ENCODE peak calls at places on chromosomes 13 and 19, in nine cellular contexts. One of them, this sample, is unnamed.

GRCh38 chr13:29594710-29595379 is 643 bp downstream of the SLC7A1 start:
- DNase-seq in fibroblast of mammary gland: peak
- DNase-seq in brain microvascular endothelial cell: peak
- DNase-seq in iPS DF 6.9: no peak
- DNase-seq in tibial nerve: peak
- DNase-seq in AG04450: peak
- DNase-seq in fibroblast of lung: peak
- DNase-seq in foreskin fibroblast: peak
- DNase-seq in heart right ventricle: peak
- DNase-seq in this sample: peak

GRCh38 chr13:40329682-40330485 is 336.6 kb downstream of the FOXO1 start:
- DNase-seq in AG04450: no peak
- DNase-seq in tibial nerve: no peak
- DNase-seq in fibroblast of lung: peak
- DNase-seq in heart right ventricle: no peak
- DNase-seq in brain microvascular endothelial cell: peak
- DNase-seq in foreskin fibroblast: peak
- DNase-seq in iPS DF 6.9: no peak
- DNase-seq in fibroblast of mammary gland: peak
- DNase-seq in this sample: no peak

GRCh38 chr13:72166102-72166660 is 299.2 kb upstream of the DACH1 start:
- DNase-seq in tibial nerve: no peak
- DNase-seq in AG04450: no peak
- DNase-seq in foreskin fibroblast: no peak
- DNase-seq in brain microvascular endothelial cell: no peak
- DNase-seq in heart right ventricle: no peak
- DNase-seq in iPS DF 6.9: no peak
- DNase-seq in fibroblast of mammary gland: no peak
- DNase-seq in fibroblast of lung: peak
- DNase-seq in this sample: no peak

GRCh38 chr19:35380450-35381124 is 9.7 kb downstream of the GPR42 start:
- DNase-seq in tibial nerve: no peak
- DNase-seq in brain microvascular endothelial cell: no peak
- DNase-seq in foreskin fibroblast: no peak
- DNase-seq in heart right ventricle: no peak
- DNase-seq in fibroblast of lung: no peak
- DNase-seq in fibroblast of mammary gland: no peak
- DNase-seq in iPS DF 6.9: no peak
- DNase-seq in AG04450: no peak
- DNase-seq in this sample: no peak

GRCh38 chr13:92355213-92355612 is 871.4 kb upstream of the GPC6 start:
- DNase-seq in tibial nerve: peak
- DNase-seq in fibroblast of mammary gland: peak
- DNase-seq in heart right ventricle: no peak
- DNase-seq in iPS DF 6.9: peak
- DNase-seq in AG04450: no peak
- DNase-seq in brain microvascular endothelial cell: peak
- DNase-seq in foreskin fibroblast: no peak
- DNase-seq in fibroblast of lung: peak
- DNase-seq in this sample: no peak

GRCh38 chr19:3360494-3361383 is 5.6 kb upstream of the NFIC start:
- DNase-seq in foreskin fibroblast: no peak
- DNase-seq in iPS DF 6.9: no peak
- DNase-seq in tibial nerve: no peak
- DNase-seq in heart right ventricle: peak
- DNase-seq in brain microvascular endothelial cell: no peak
- DNase-seq in fibroblast of lung: peak
- DNase-seq in AG04450: no peak
- DNase-seq in fibroblast of mammary gland: peak
- DNase-seq in this sample: no peak

GRCh38 chr13:70043685-70044084 is 63.9 kb upstream of the ATXN8OS start:
- DNase-seq in AG04450: no peak
- DNase-seq in fibroblast of lung: peak
- DNase-seq in foreskin fibroblast: no peak
- DNase-seq in fibroblast of mammary gland: no peak
- DNase-seq in iPS DF 6.9: no peak
- DNase-seq in heart right ventricle: no peak
- DNase-seq in brain microvascular endothelial cell: no peak
- DNase-seq in tibial nerve: no peak
- DNase-seq in this sample: no peak

GRCh38 chr13:56332671-56333070 is 808.0 kb upstream of the PRR20A start:
- DNase-seq in AG04450: no peak
- DNase-seq in foreskin fibroblast: no peak
- DNase-seq in fibroblast of lung: no peak
- DNase-seq in fibroblast of mammary gland: no peak
- DNase-seq in brain microvascular endothelial cell: no peak
- DNase-seq in iPS DF 6.9: no peak
- DNase-seq in tibial nerve: no peak
- DNase-seq in heart right ventricle: no peak
- DNase-seq in this sample: no peak

GRCh38 chr13:28753208-28753892 is 34.6 kb upstream of the SLC46A3 start:
- DNase-seq in heart right ventricle: peak
- DNase-seq in AG04450: peak
- DNase-seq in iPS DF 6.9: no peak
- DNase-seq in foreskin fibroblast: peak
- DNase-seq in brain microvascular endothelial cell: peak
- DNase-seq in tibial nerve: peak
- DNase-seq in fibroblast of lung: peak
- DNase-seq in fibroblast of mammary gland: peak
- DNase-seq in this sample: peak

GRCh38 chr13:74443623-74444022 is 309.4 kb upstream of the KLF12 start:
- DNase-seq in iPS DF 6.9: no peak
- DNase-seq in AG04450: peak
- DNase-seq in fibroblast of mammary gland: peak
- DNase-seq in heart right ventricle: no peak
- DNase-seq in brain microvascular endothelial cell: peak
- DNase-seq in fibroblast of lung: peak
- DNase-seq in tibial nerve: no peak
- DNase-seq in foreskin fibroblast: peak
- DNase-seq in this sample: peak

DNA sequence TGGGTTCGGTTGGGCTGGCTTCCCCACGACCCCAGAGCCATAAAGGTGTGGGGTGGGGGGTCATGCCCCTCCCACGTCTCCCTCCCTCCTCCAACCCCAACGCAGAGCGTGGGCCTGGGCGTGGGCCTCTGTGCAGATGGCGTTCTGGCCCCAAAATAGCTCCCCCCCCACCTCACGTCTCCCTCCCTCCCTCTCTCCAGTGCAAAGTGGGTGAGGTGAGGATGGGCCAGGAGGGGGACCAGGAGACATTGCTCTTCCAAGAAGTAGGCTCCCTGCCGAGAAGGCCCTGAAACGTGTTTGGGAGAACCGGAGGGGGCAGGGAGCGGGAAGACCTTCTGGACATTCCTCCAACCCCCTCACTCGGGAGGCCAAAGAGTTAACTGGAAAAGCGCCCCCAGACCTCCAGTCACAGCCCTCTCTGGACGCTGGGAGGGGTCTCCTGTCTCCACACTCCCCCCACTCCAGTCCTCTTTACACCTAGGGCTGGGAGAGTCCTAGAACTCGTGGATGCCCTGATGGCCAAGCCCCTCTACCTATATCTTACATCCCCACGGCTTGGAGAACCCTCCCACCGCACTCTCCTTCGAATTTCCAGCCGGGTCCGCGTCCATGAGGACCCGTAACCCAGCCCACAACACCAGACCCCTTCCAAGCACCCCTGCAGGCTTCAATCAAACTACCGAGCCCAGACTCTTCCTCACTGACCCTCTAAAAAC is 855 bp downstream of the UNC13A start:
- DNase-seq in brain microvascular endothelial cell: no peak
- DNase-seq in fibroblast of lung: no peak
- DNase-seq in iPS DF 6.9: no peak
- DNase-seq in tibial nerve: no peak
- DNase-seq in AG04450: no peak
- DNase-seq in heart right ventricle: no peak
- DNase-seq in foreskin fibroblast: no peak
- DNase-seq in fibroblast of mammary gland: no peak
- DNase-seq in this sample: no peak
- H3K4me3 ChIP-seq in brain microvascular endothelial cell: peak
- H3K4me3 ChIP-seq in fibroblast of lung: no peak
- H3K4me3 ChIP-seq in iPS DF 6.9: peak
- H3K4me3 ChIP-seq in tibial nerve: no peak
- H3K4me3 ChIP-seq in AG04450: no peak
- H3K4me3 ChIP-seq in heart right ventricle: no peak
- H3K4me3 ChIP-seq in foreskin fibroblast: no peak
- H3K4me3 ChIP-seq in fibroblast of mammary gland: no peak
- H3K4me3 ChIP-seq in this sample: peak

DNA sequence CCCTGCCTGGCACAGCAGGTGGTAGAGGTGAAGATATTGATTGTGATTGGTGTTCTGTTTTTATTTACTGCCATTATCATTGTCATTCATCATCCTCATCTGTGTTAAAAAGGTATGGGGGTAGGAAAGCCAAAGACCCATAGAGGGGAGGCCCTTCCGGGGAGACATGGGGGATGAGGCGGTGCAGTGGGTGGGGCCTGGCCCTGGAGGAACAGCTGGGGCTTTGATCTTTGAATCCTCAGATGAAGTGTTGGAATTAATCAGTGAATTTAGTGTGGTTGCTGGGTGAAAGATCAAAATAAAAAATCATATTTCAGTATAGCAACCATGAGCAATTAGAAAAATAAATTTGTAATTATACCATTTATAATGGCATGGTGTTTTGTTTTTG is 7.4 kb downstream of the PTH2 start:
- DNase-seq in fibroblast of lung: no peak
- DNase-seq in tibial nerve: no peak
- DNase-seq in iPS DF 6.9: no peak
- DNase-seq in brain microvascular endothelial cell: no peak
- DNase-seq in fibroblast of mammary gland: no peak
- DNase-seq in foreskin fibroblast: no peak
- DNase-seq in AG04450: no peak
- DNase-seq in heart right ventricle: no peak
- DNase-seq in this sample: no peak
- H3K4me3 ChIP-seq in fibroblast of lung: no peak
- H3K4me3 ChIP-seq in tibial nerve: no peak
- H3K4me3 ChIP-seq in iPS DF 6.9: no peak
- H3K4me3 ChIP-seq in brain microvascular endothelial cell: no peak
- H3K4me3 ChIP-seq in fibroblast of mammary gland: no peak
- H3K4me3 ChIP-seq in foreskin fibroblast: no peak
- H3K4me3 ChIP-seq in AG04450: no peak
- H3K4me3 ChIP-seq in heart right ventricle: no peak
- H3K4me3 ChIP-seq in this sample: no peak

DNA sequence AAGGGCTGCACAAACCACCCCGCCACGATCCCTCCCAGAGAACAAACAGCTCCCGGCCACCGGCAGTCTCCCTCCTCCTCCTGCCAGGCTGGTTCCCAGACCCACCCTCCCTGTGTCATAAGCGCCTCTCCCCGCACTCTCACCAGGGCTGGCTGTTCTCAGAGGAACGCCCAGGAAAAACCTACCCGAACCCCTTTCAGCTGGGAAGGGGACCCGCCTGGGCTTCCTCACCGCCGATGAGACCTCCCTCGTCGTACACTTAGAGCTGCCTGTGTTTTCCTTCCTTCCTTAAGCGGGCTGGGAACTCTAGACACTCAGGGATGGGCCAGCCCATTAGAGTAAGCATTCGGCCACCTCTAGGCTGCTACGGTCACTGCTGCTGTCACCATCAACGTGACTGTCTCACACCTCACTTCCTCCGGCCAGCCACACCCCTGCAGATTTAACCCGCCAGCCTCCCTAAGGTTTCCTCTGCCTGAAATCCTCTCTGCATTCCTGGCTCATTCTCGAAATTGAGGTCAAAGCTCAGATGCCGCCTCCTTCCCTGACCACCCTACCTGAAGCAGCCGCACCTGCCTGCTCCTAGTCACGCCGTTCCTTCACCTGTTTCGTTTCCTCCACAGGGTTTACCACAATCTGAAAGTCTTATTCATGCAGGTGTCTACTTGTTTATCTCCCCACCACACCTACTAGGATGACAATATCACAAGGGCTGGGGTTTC is 6.3 kb upstream of the RDH13 start:
- DNase-seq in iPS DF 6.9: no peak
- DNase-seq in heart right ventricle: no peak
- DNase-seq in fibroblast of lung: peak
- DNase-seq in fibroblast of mammary gland: peak
- DNase-seq in foreskin fibroblast: peak
- DNase-seq in tibial nerve: no peak
- DNase-seq in brain microvascular endothelial cell: no peak
- DNase-seq in AG04450: no peak
- DNase-seq in this sample: no peak
- H3K4me3 ChIP-seq in iPS DF 6.9: peak
- H3K4me3 ChIP-seq in heart right ventricle: peak
- H3K4me3 ChIP-seq in fibroblast of lung: no peak
- H3K4me3 ChIP-seq in fibroblast of mammary gland: no peak
- H3K4me3 ChIP-seq in foreskin fibroblast: no peak
- H3K4me3 ChIP-seq in tibial nerve: no peak
- H3K4me3 ChIP-seq in brain microvascular endothelial cell: no peak
- H3K4me3 ChIP-seq in AG04450: no peak
- H3K4me3 ChIP-seq in this sample: peak

DNA sequence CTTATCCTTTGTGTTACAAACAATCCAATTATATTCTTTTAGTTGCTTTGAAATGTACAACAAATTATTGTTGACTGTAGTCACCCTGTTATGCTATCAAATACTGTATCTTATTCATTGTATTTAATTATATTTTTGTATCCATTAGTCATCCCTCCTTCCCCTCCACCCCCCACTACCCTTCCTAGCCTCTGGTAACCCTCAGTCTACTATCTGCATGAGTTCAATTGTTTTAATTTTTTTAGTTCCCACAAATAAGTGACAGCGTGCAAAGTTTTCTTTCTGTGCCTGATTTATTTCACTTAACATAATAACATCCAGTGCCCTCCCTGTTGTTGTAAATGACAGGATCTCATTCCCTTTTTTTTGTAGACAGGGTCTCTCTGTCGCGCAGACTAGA is 4.5 kb downstream of the SAE1 start:
- DNase-seq in tibial nerve: no peak
- DNase-seq in brain microvascular endothelial cell: no peak
- DNase-seq in fibroblast of lung: no peak
- DNase-seq in iPS DF 6.9: no peak
- DNase-seq in foreskin fibroblast: no peak
- DNase-seq in AG04450: no peak
- DNase-seq in fibroblast of mammary gland: no peak
- DNase-seq in heart right ventricle: no peak
- DNase-seq in this sample: no peak
- H3K4me3 ChIP-seq in tibial nerve: no peak
- H3K4me3 ChIP-seq in brain microvascular endothelial cell: no peak
- H3K4me3 ChIP-seq in fibroblast of lung: no peak
- H3K4me3 ChIP-seq in iPS DF 6.9: no peak
- H3K4me3 ChIP-seq in foreskin fibroblast: no peak
- H3K4me3 ChIP-seq in AG04450: no peak
- H3K4me3 ChIP-seq in fibroblast of mammary gland: no peak
- H3K4me3 ChIP-seq in heart right ventricle: no peak
- H3K4me3 ChIP-seq in this sample: no peak

This sample was measured in skeletal muscle cell.